ENCODE peak calls at places on chromosome 9, in four cellular contexts. G is AG04449, B is DMS153, K is cardiac fibroblast. A is an unnamed sample.
A peak's percentile ranks its signal among the peaks of the same experiment; 100 is the strongest.

GRCh38 chr9:107710988-107711387 is 221.4 kb upstream of the KLF4 start:
- DNase-seq in G (no peak), B (no peak), K (no peak), A (no peak)

GRCh38 chr9:124258765-124259272 is 1.1 kb downstream of the NEK6 start:
- DNase-seq in G (no peak), B (no peak), K (no peak), A (no peak)

GRCh38 chr9:116421006-116421538 is 266.0 kb upstream of the TRIM32 start:
- DNase-seq in G (no peak), B (no peak), K (peak; percentile 82), A (no peak)

GRCh38 chr9:21873540-21874221 is 71.2 kb downstream of the MTAP start:
- DNase-seq in G (no peak), B (no peak), K (peak; percentile 72), A (peak; percentile 20)

GRCh38 chr9:120324996-120325642 is 254.8 kb downstream of the CDK5RAP2 start:
- DNase-seq in G (no peak), B (peak; percentile 83), K (no peak), A (no peak)

GRCh38 chr9:137069508-137070071 is 767 bp downstream of the SAPCD2 start:
- DNase-seq in G (no peak), B (no peak), K (no peak), A (no peak)

GRCh38 chr9:121638901-121639592 is 12.4 kb upstream of the DAB2IP start:
- DNase-seq in G (no peak), B (no peak), K (no peak), A (no peak)

GRCh38 chr9:134475051-134475790 is 149.0 kb downstream of the RXRA start:
- DNase-seq in G (peak; percentile 24), B (no peak), K (peak; percentile 82), A (peak; percentile 86)

GRCh38 chr9:7613931-7614330 is 185.6 kb downstream of the DMAC1 start:
- DNase-seq in G (no peak), B (no peak), K (peak; percentile 6), A (no peak)

GRCh38 chr9:69299316-69299715 is 25.7 kb upstream of the ENTREP1 start:
- DNase-seq in G (no peak), B (no peak), K (no peak), A (no peak)

GRCh38 chr9:114898741-114899140 is 31.6 kb downstream of the TNFSF8 start:
- DNase-seq in G (no peak), B (no peak), K (no peak), A (peak; percentile 29)

GRCh38 chr9:68704804-68705635 is at the start of gene PIP5K1B:
- DNase-seq in G (no peak), B (peak; percentile 78), K (peak; percentile 52), A (peak; percentile 60)

GRCh38 chr9:127796899-127797370 is 5.7 kb upstream of the FPGS start:
- DNase-seq in G (no peak), B (no peak), K (no peak), A (no peak)

GRCh38 chr9:114722363-114722695 is 40.3 kb upstream of the TEX48 start:
- DNase-seq in G (no peak), B (peak; percentile 40), K (no peak), A (no peak)

GRCh38 chr9:20981486-20981885 is 50.0 kb downstream of the HACD4 start:
- DNase-seq in G (peak; percentile 81), B (no peak), K (peak; percentile 60), A (no peak)

GRCh38 chr9:70420267-70421019 is 6.0 kb upstream of the KLF9 start:
- DNase-seq in G (no peak), B (peak; percentile 90), K (peak; percentile 93), A (peak; percentile 88)

GRCh38 chr9:133250741-133251170 is 24.2 kb downstream of the ABO start:
- DNase-seq in G (no peak), B (peak; percentile 18), K (no peak), A (no peak)